ENCODE peak calls at places on chromosome 4, in eight cellular contexts. D is progenitor cell of endocrine pancreas; T is right lobe of liver; O is naive thymus-derived CD4-positive, alpha-beta T cell; B is GM12865; R is GM12878; Q is BE2C; P is NCI-H2029 treated with DMSO at 0.1 percent for 48 hours. W is an unnamed sample.
A peak's percentile ranks its signal among the peaks of the same experiment; 100 is the strongest.

GRCh38 chr4:134490863-134491262 is 289.3 kb upstream of the PABPC4L start:
- DNase-seq in D (no peak), T (no peak), O (no peak), B (no peak), R (no peak), Q (no peak), P (no peak), W (no peak)

GRCh38 chr4:147782087-147782781 is 50.3 kb downstream of the ARHGAP10 start:
- DNase-seq in D (no peak), T (no peak), O (no peak), B (peak; percentile 49), R (no peak), Q (no peak), P (no peak), W (no peak)

GRCh38 chr4:155530290-155530689 is 136.4 kb upstream of the GUCY1A1 start:
- DNase-seq in D (no peak), T (no peak), O (no peak), B (no peak), R (no peak), Q (no peak), P (no peak), W (no peak)

GRCh38 chr4:105765690-105766407 is 57.3 kb downstream of the GSTCD start:
- DNase-seq in D (no peak), T (no peak), O (no peak), B (no peak), R (no peak), Q (peak; percentile 63), P (no peak), W (no peak)

GRCh38 chr4:175411251-175411650 is 400.8 kb downstream of the GPM6A start:
- DNase-seq in D (no peak), T (no peak), O (no peak), B (no peak), R (no peak), Q (no peak), P (no peak), W (no peak)

GRCh38 chr4:5462896-5463295 is 245.5 kb downstream of the EVC2 start:
- DNase-seq in D (no peak), T (no peak), O (no peak), B (no peak), R (no peak), Q (no peak), P (no peak), W (no peak)

GRCh38 chr4:10212400-10212799 is 95.8 kb upstream of the WDR1 start:
- DNase-seq in D (no peak), T (no peak), O (no peak), B (no peak), R (no peak), Q (no peak), P (no peak), W (no peak)

GRCh38 chr4:10622728-10623127 is 61.8 kb downstream of the CLNK start:
- DNase-seq in D (no peak), T (no peak), O (no peak), B (peak; percentile 60), R (peak; percentile 26), Q (no peak), P (no peak), W (no peak)

GRCh38 chr4:30844861-30845582 is 124.9 kb downstream of the PCDH7 start:
- DNase-seq in D (no peak), T (no peak), O (no peak), B (no peak), R (no peak), Q (no peak), P (no peak), W (no peak)

GRCh38 chr4:80265571-80266266 is 745 bp upstream of the FGF5 start:
- DNase-seq in D (no peak), T (no peak), O (no peak), B (no peak), R (no peak), Q (no peak), P (no peak), W (no peak)

GRCh38 chr4:171765514-171765913 is 47.7 kb upstream of the GALNTL6 start:
- DNase-seq in D (no peak), T (no peak), O (no peak), B (no peak), R (no peak), Q (no peak), P (no peak), W (no peak)

GRCh38 chr4:112327950-112328349 is 30.8 kb downstream of the ALPK1 start:
- DNase-seq in D (no peak), T (no peak), O (no peak), B (peak; percentile 80), R (peak; percentile 73), Q (no peak), P (peak; percentile 62), W (no peak)